ENCODE peak calls at places on chromosomes 11 and 22, in six cellular contexts. A is stimulated activated CD8-positive, alpha-beta memory T cell treated with anti-CD3 and anti-CD28 coated beads, Interleukin-4, amount 100 ng/mL, for 24 hours; B is HFFc6; D is HCEC 1CT; W is activated gamma-delta T cell; X is iris pigment epithelial cell. U is an unnamed sample.

GRCh38 chr11:133950874-133951483 is 5.8 kb downstream of the IGSF9B start:
- DNase-seq in A (no peak), B (no peak), D (no peak), W (no peak), X (no peak), U (no peak)

GRCh38 chr11:94767292-94767690 is 865 bp upstream of the AMOTL1 start:
- DNase-seq in A (no peak), B (no peak), D (peak; percentile 0), W (no peak), X (no peak), U (no peak)

GRCh38 chr22:32801436-32802290 is at the start of gene TIMP3:
- DNase-seq in A (no peak), B (peak; percentile 84), D (no peak), W (no peak), X (peak; percentile 47), U (peak; percentile 88)

GRCh38 chr11:79592441-79593223 is 151.8 kb upstream of the TENM4 start:
- DNase-seq in A (no peak), B (no peak), D (no peak), W (no peak), X (no peak), U (no peak)

GRCh38 chr11:59053387-59053786 is 32.7 kb upstream of the GLYATL1B start:
- DNase-seq in A (peak; percentile 73), B (peak; percentile 43), D (peak; percentile 23), W (no peak), X (peak; percentile 54), U (peak; percentile 50)

GRCh38 chr11:123020968-123021367 is 39.3 kb upstream of the BSX start:
- DNase-seq in A (peak; percentile 11), B (peak; percentile 49), D (peak; percentile 67), W (no peak), X (peak; percentile 63), U (peak; percentile 56)

GRCh38 chr11:14300661-14301304 is 58.2 kb downstream of the RRAS2 start:
- DNase-seq in A (peak; percentile 8), B (peak; percentile 72), D (peak; percentile 78), W (no peak), X (peak; percentile 80), U (peak; percentile 71)

GRCh38 chr22:46169628-46170027 is 19.3 kb downstream of the PPARA start:
- DNase-seq in A (no peak), B (no peak), D (no peak), W (no peak), X (no peak), U (no peak)

GRCh38 chr22:23984430-23984829 is 4.5 kb downstream of the GSTT2 start:
- DNase-seq in A (no peak), B (no peak), D (no peak), W (no peak), X (peak; percentile 22), U (no peak)

GRCh38 chr11:71482746-71483364 is 29.9 kb downstream of the NADSYN1 start:
- DNase-seq in A (no peak), B (no peak), D (no peak), W (no peak), X (no peak), U (no peak)

GRCh38 chr11:91794146-91794545 is 430.5 kb upstream of the FAT3 start:
- DNase-seq in A (no peak), B (no peak), D (no peak), W (no peak), X (no peak), U (no peak)

GRCh38 chr11:131534611-131535010 is 164.2 kb downstream of the NTM start:
- DNase-seq in A (no peak), B (no peak), D (no peak), W (no peak), X (no peak), U (no peak)

GRCh38 chr22:35752833-35753189 is 35.1 kb downstream of the APOL5 start:
- DNase-seq in A (no peak), B (no peak), D (no peak), W (no peak), X (peak; percentile 22), U (no peak)

GRCh38 chr11:14942735-14943134 is 29.4 kb downstream of the CALCA start:
- DNase-seq in A (no peak), B (no peak), D (no peak), W (no peak), X (no peak), U (no peak)

GRCh38 chr11:134610116-134610910 is 198.3 kb upstream of the B3GAT1 start:
- DNase-seq in A (no peak), B (no peak), D (no peak), W (no peak), X (no peak), U (no peak)

GRCh38 chr11:92765418-92765817 is 204.0 kb upstream of the MTNR1B start:
- DNase-seq in A (no peak), B (no peak), D (no peak), W (no peak), X (no peak), U (no peak)

GRCh38 chr11:35381720-35382322 is 37.5 kb downstream of the SLC1A2 start:
- DNase-seq in A (no peak), B (no peak), D (no peak), W (no peak), X (no peak), U (no peak)

U was measured in RPMI7951.